ENCODE peak calls at places on chromosomes 6 and 20, in five cellular contexts. Y is GM23248, S is IMR-90, Z is HCT116, T is astrocyte. M is an unnamed sample. For H3K4me1, the result is how much of the 10 kb centered on the place peaks cover.

GRCh38 chr6:135362124-135362523 is 135.4 kb downstream of the AHI1 start:
- DNase-seq in Y (no peak), S (no peak), Z (no peak), T (no peak), M (no peak)

GRCh38 chr20:3103369-3104032 is 19.0 kb upstream of the AVP start:
- DNase-seq in Y (no peak), S (no peak), Z (no peak), T (no peak), M (no peak)

GRCh38 chr6:108174371-108175175 is 8.8 kb downstream of the NR2E1 start:
- DNase-seq in Y (peak), S (peak), Z (no peak), T (peak), M (no peak)

GRCh38 chr6:75693534-75693933 is 55.5 kb upstream of the MYO6 start:
- DNase-seq in Y (peak), S (peak), Z (no peak), T (no peak), M (no peak)

GRCh38 chr6:108768176-108768555 is 80.1 kb upstream of the ARMC2 start:
- DNase-seq in Y (no peak), S (no peak), Z (no peak), T (no peak), M (no peak)

GRCh38 chr6:168159503-168159902 is 80.5 kb upstream of the FRMD1 start:
- DNase-seq in Y (no peak), S (no peak), Z (no peak), T (no peak), M (no peak)

GRCh38 chr6:36727491-36728021 is 29.9 kb downstream of the RAB44 start:
- DNase-seq in Y (peak), S (peak), Z (no peak), T (peak), M (peak)

GRCh38 chr6:42532038-42532669 is 31.7 kb upstream of the UBR2 start:
- DNase-seq in Y (peak), S (peak), Z (peak), T (peak), M (peak)

GRCh38 chr20:45963059-45964011 is 8.7 kb downstream of the ZNF335 start:
- DNase-seq in Y (peak), S (peak), Z (no peak), T (no peak), M (no peak)

GRCh38 chr6:166911248-166911677 is 45.1 kb downstream of the RNASET2 start:
- DNase-seq in Y (no peak), S (no peak), Z (no peak), T (peak), M (no peak)

GRCh38 chr6:52362443-52363221 is 681 bp downstream of the PAQR8 start:
- DNase-seq in Y (peak), S (no peak), Z (no peak), T (no peak), M (peak)

GRCh38 chr6:15296735-15297134 is 50.9 kb downstream of the JARID2 start:
- DNase-seq in Y (no peak), S (no peak), Z (no peak), T (no peak), M (no peak)

GRCh38 chr6:15301179-15302006 is 55.5 kb downstream of the JARID2 start:
- DNase-seq in Y (no peak), S (no peak), Z (no peak), T (no peak), M (no peak)

GRCh38 chr6:15299430-15300131 is 53.7 kb downstream of the JARID2 start:
- DNase-seq in Y (peak), S (peak), Z (no peak), T (peak), M (peak)

GRCh38 chr6:15296249-15296648 is 50.4 kb downstream of the JARID2 start:
- DNase-seq in Y (no peak), S (no peak), Z (no peak), T (no peak), M (no peak)

DNA sequence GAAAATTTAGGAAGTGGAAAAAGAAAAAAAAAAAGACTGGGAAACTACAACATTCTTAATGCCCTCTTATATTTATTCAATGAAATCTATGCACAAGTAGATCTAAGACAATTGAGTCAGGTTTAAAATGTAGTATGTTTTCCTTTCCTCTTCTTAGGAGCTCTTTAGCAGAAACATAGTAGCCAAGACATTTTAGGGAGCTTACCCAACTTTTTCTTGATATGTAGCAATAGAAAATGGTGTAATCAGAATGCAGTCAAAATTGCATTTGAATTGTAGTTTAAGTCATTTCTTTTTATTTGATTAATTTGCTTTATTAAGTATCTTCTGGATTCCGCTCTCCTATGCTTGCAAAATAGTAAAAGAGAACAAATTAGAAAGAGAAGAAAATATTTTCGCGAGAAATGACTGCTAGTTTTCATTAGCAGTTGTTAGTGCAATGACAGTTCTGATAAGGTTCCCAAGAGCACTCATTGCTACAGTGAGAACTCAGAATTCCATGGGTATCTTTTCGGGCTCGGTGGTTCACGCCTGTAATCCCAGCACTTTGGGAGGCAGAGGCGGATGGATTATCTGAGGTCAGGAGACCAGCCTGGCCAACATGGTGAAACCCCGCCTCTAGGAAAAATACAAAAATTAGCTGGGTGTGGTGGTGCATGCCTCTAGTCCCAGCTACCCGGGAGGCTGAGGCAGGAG is 52.2 kb downstream of the JARID2 start:
- DNase-seq in Y (peak), S (no peak), Z (no peak), T (no peak), M (no peak)
- H3K4me1 ChIP-seq in Y (under half), S (under half), Z (under half), T (under half), M (under half)

GRCh38 chr20:58852559-58853271 is at the start of gene GNAS:
- DNase-seq in Y (peak), S (peak), Z (no peak), T (peak), M (no peak)
- H3K9ac ChIP-seq in Y (no peak), S (no peak), Z (no peak), T (no peak), M (no peak)

DNA sequence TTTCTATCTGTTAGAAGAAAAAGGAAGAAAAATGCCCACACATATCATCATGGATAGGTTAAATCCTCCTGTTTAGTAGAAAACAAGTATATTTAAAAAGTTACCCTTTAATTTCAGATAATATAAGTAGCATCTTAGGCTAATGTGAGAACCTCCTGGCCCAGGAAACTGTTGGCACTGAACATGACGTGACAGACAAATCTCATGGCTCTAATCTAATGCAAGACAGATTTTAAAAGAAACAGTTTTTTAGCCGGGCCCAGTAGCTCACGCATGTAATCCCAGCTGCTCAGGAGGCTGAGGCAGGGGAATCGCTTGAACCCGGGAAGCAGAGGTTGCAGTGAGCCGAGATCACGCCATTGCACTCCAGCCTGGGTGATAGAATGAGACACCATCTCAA is 22.9 kb downstream of the CYP39A1 start:
- DNase-seq in Y (no peak), S (no peak), Z (no peak), T (no peak), M (no peak)
- H3K4me1 ChIP-seq in Y (under half), S (under half), Z (under half), T (under half), M (under half)

DNA sequence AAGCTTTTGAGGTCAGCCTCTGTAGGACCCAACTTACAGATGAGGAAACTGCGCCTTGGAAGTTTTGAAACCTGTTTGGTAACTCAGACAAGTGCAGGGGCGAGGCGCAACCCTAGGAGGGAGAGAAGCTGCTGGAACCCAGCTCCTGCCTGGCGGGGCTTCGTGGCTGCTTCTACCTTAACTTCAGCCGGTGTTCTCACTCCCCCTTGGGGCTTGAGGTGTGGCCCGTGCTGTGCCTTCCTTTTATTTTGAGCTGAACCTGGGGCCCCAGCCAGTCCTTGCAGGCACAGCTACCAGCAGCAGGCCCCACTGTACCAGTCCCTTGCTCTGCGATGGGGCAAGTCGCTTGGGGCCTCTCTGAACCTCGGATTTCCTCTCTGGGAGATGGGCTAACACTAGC is 12.0 kb downstream of the RBM38 start:
- DNase-seq in Y (no peak), S (no peak), Z (no peak), T (no peak), M (no peak)
- H3K9ac ChIP-seq in Y (no peak), S (no peak), Z (no peak), T (no peak), M (no peak)

GRCh38 chr20:25052255-25053206 is 5.4 kb downstream of the ACSS1 start:
- DNase-seq in Y (peak), S (no peak), Z (no peak), T (peak), M (no peak)

GRCh38 chr20:25054995-25055629 is 2.8 kb downstream of the ACSS1 start:
- DNase-seq in Y (peak), S (peak), Z (no peak), T (no peak), M (no peak)

GRCh38 chr20:25053207-25054132 is 4.5 kb downstream of the ACSS1 start:
- DNase-seq in Y (peak), S (peak), Z (no peak), T (peak), M (no peak)

GRCh38 chr20:25055711-25056492 is 2.0 kb downstream of the ACSS1 start:
- DNase-seq in Y (peak), S (peak), Z (no peak), T (peak), M (no peak)

DNA sequence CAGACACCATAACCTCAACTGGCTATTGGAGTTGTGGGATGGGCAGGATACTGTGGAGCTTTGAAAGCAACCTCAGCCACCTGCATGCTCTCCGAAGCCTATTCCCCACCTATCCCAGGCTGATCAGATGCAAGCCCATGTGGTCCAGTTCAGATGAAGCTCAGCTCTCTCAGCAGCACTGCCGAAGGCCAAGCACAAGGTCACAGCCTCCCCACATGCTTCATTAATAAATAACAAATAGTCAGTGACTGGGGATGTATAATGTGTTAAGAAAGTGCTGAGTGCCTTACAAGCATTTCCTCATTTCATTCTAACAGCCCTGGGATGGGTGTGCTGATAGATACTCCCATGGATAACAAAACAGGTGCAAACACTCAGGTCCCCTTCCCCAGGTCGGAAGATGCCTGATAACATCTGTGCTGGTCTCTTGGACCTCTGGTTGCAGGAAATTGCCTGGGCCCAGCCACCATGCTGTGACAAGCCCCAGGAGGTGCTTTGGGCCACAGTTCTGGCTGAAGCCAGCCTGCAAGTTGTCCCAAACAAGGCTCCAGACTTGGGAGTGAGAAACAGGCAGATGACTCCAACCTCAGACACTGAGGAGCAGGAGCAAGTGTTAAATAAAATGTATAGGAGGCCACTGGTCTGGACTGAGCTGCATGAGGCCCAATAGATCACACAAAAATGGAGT is 3.7 kb downstream of the ACSS1 start:
- DNase-seq in Y (no peak), S (no peak), Z (no peak), T (no peak), M (no peak)
- H3K4me1 ChIP-seq in Y (under half), S (under half), Z (under half), T (under half), M (under half)